ENCODE peak calls at places on chromosomes 6 and 20, in eight cellular contexts. R is GM23248, F is IMR-90, V is astrocyte, M is SK-N-SH, C is endothelial cell of umbilical vein, E is mammary epithelial cell, A is HepG2. U is an unnamed sample.

GRCh38 chr6:84512396-84512795 is 252.0 kb downstream of the TBX18 start:
- DNase-seq in M (no peak), R (peak), V (peak), E (no peak), C (no peak), F (no peak), A (no peak), U (no peak)

GRCh38 chr6:46993846-46994245 is 48.3 kb downstream of the ADGRF1 start:
- DNase-seq in F (peak), V (peak), C (peak), A (peak), M (no peak), R (peak), E (peak), U (no peak)

GRCh38 chr20:63968928-63969760 is 586 bp downstream of the ZNF512B start:
- DNase-seq in A (peak), F (no peak), R (peak), M (peak), C (no peak), E (no peak), V (no peak), U (peak)

GRCh38 chr6:143368426-143368825 is 82.1 kb downstream of the ADAT2 start:
- DNase-seq in R (peak), A (no peak), E (peak), M (no peak), C (no peak), F (peak), V (peak), U (no peak)

GRCh38 chr6:85068221-85068620 is 303.8 kb upstream of the TBX18 start:
- DNase-seq in M (no peak), R (peak), V (no peak), C (no peak), A (no peak), F (no peak), E (no peak), U (no peak)

GRCh38 chr6:143564484-143565017 is 53.0 kb upstream of the FUCA2 start:
- DNase-seq in A (no peak), R (no peak), V (no peak), F (peak), C (no peak), M (no peak), E (no peak), U (no peak)

GRCh38 chr6:19664050-19664449 is 173.1 kb upstream of the ID4 start:
- DNase-seq in M (no peak), C (no peak), A (no peak), R (no peak), E (no peak), V (no peak), F (no peak), U (no peak)

GRCh38 chr6:163400509-163400908 is 14.0 kb upstream of the QKI start:
- DNase-seq in C (no peak), M (no peak), R (no peak), E (no peak), V (no peak), F (no peak), A (no peak), U (no peak)

GRCh38 chr20:58647814-58648501 is 3.1 kb upstream of the STX16 start:
- DNase-seq in C (peak), V (peak), A (no peak), R (peak), M (no peak), F (peak), E (no peak), U (no peak)

GRCh38 chr6:130843575-130844320 is 16.5 kb downstream of the SMLR1 start:
- DNase-seq in M (peak), A (peak), C (peak), F (peak), V (peak), E (peak), R (peak), U (no peak)

GRCh38 chr6:108260126-108260808 is 573 bp downstream of the SNX3 start:
- DNase-seq in E (peak), M (no peak), R (peak), C (peak), V (peak), F (peak), A (no peak), U (peak)

GRCh38 chr6:130928158-130928917 is 101.1 kb downstream of the SMLR1 start:
- DNase-seq in E (no peak), M (no peak), R (no peak), C (no peak), F (no peak), A (no peak), V (no peak), U (no peak)

GRCh38 chr20:30595698-30596097 is 661.8 kb upstream of the DEFB115 start:
- DNase-seq in A (no peak), V (no peak), M (no peak), R (no peak), E (no peak), F (no peak), C (no peak), U (no peak)

GRCh38 chr20:22060610-22061009 is 355.1 kb downstream of the PAX1 start:
- DNase-seq in E (no peak), A (no peak), C (no peak), F (no peak), M (no peak), R (no peak), V (no peak), U (no peak)

GRCh38 chr6:168387911-168388310 is 53.1 kb upstream of the SMOC2 start:
- DNase-seq in M (no peak), E (no peak), R (no peak), C (no peak), V (no peak), F (no peak), A (no peak), U (no peak)

GRCh38 chr6:13152804-13153203 is 175.5 kb downstream of the TBC1D7 start:
- DNase-seq in E (no peak), C (no peak), F (no peak), A (no peak), R (no peak), V (no peak), M (no peak), U (no peak)

GRCh38 chr6:72283571-72283970 is 338.3 kb upstream of the KCNQ5 start:
- DNase-seq in M (no peak), V (no peak), F (no peak), C (no peak), A (no peak), E (no peak), R (no peak), U (no peak)

GRCh38 chr20:23588434-23589403 is 17.0 kb downstream of the CST9 start:
- DNase-seq in M (no peak), V (no peak), F (no peak), R (no peak), A (no peak), E (no peak), C (no peak), U (no peak)

GRCh38 chr6:135423649-135424128 is 73.9 kb downstream of the AHI1 start:
- DNase-seq in A (peak), V (peak), E (peak), C (peak), M (peak), R (peak), F (peak), U (peak)

GRCh38 chr6:152942319-152942869 is 40.4 kb downstream of the FBXO5 start:
- DNase-seq in R (no peak), C (no peak), F (no peak), V (no peak), M (no peak), E (no peak), A (no peak), U (no peak)

GRCh38 chr6:16717275-16717942 is 43.9 kb downstream of the ATXN1 start:
- DNase-seq in E (no peak), F (no peak), M (no peak), R (no peak), C (peak), V (no peak), A (no peak), U (no peak)

GRCh38 chr6:91476000-91476399 is 889.1 kb upstream of the MAP3K7 start:
- DNase-seq in R (no peak), C (peak), E (peak), F (peak), A (peak), V (peak), M (peak), U (peak)

GRCh38 chr20:58045156-58045555 is 183.3 kb downstream of the ANKRD60 start:
- DNase-seq in M (no peak), F (no peak), V (no peak), R (no peak), C (no peak), E (no peak), A (no peak), U (no peak)

GRCh38 chr6:165852676-165853075 is 189.6 kb upstream of the PDE10A start:
- DNase-seq in R (no peak), M (no peak), V (no peak), F (no peak), A (no peak), E (no peak), C (no peak), U (no peak)

GRCh38 chr6:165847407-165848098 is 184.5 kb upstream of the PDE10A start:
- DNase-seq in M (no peak), F (peak), A (no peak), C (no peak), V (peak), E (no peak), R (no peak), U (no peak)

GRCh38 chr6:165849539-165850430 is 186.7 kb upstream of the PDE10A start:
- DNase-seq in C (no peak), E (no peak), F (no peak), M (no peak), A (no peak), V (no peak), R (peak), U (peak)

GRCh38 chr6:165848099-165848461 is 185.0 kb upstream of the PDE10A start:
- DNase-seq in R (no peak), F (no peak), M (no peak), A (no peak), V (no peak), C (no peak), E (no peak), U (no peak)

GRCh38 chr6:165850434-165851019 is 187.5 kb upstream of the PDE10A start:
- DNase-seq in E (peak), A (peak), C (peak), F (peak), M (peak), R (peak), V (peak), U (peak)
- H3K9ac ChIP-seq in E (no peak), A (no peak), C (no peak), F (no peak), M (no peak), R (no peak), V (no peak), U (no peak)

GRCh38 chr20:20241966-20242365 is 125.9 kb upstream of the INSM1 start:
- DNase-seq in C (no peak), E (no peak), R (no peak), V (no peak), A (no peak), M (no peak), F (no peak), U (no peak)

GRCh38 chr20:20248620-20249200 is 119.2 kb upstream of the INSM1 start:
- DNase-seq in F (no peak), C (no peak), V (no peak), E (no peak), R (no peak), M (no peak), A (no peak), U (no peak)

GRCh38 chr20:20253039-20253743 is 114.7 kb upstream of the INSM1 start:
- DNase-seq in A (no peak), F (no peak), M (no peak), V (no peak), R (no peak), C (no peak), E (no peak), U (no peak)

GRCh38 chr20:20247234-20247633 is 120.7 kb upstream of the INSM1 start:
- DNase-seq in R (no peak), V (no peak), M (no peak), C (no peak), F (no peak), A (no peak), E (no peak), U (no peak)
- H3K4me2 ChIP-seq in R (no peak), V (no peak), M (no peak), C (no peak), F (no peak), A (no peak), E (no peak), U (no peak)

GRCh38 chr20:41249781-41250281 is 67.7 kb downstream of the ZHX3 start:
- DNase-seq in M (peak), F (peak), C (peak), V (peak), R (peak), E (peak), A (peak), U (no peak)
- H3K9ac ChIP-seq in M (peak), F (peak), C (peak), V (peak), R (peak), E (peak), A (no peak), U (no peak)

DNA sequence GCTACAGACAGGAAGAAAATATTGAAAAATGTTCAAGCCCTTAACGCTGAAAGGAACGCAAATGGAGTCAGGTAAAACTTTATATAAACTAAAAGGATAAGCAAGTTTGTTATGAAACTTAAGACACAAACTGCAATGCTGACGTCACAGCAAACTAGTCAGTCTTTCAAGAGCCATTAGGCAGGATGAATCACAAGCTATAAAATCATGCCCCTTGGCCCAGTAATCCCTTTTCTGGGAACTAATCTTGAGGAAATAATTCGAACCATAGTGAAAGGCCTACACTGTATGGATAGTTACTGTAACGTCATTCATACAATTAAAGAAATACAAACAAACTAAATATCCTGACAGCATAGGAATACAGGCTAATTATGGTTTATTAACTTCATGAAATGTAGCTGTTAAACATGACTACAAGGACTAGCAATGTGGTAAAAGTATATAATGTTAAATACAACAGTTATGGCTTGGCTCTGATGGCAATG is 42.7 kb upstream of the HINT3 start:
- DNase-seq in C (peak), R (peak), F (peak), M (no peak), V (peak), A (no peak), E (peak), U (no peak)
- H3K4me2 ChIP-seq in C (peak), R (peak), F (peak), M (no peak), V (peak), A (no peak), E (no peak), U (no peak)

GRCh38 chr6:118897386-118897785 is 3.4 kb downstream of the ASF1A start:
- DNase-seq in V (peak), A (no peak), M (no peak), R (no peak), F (no peak), C (no peak), E (no peak), U (no peak)
- H3K9ac ChIP-seq in V (no peak), A (no peak), M (no peak), R (no peak), F (no peak), C (no peak), E (no peak), U (peak)

DNA sequence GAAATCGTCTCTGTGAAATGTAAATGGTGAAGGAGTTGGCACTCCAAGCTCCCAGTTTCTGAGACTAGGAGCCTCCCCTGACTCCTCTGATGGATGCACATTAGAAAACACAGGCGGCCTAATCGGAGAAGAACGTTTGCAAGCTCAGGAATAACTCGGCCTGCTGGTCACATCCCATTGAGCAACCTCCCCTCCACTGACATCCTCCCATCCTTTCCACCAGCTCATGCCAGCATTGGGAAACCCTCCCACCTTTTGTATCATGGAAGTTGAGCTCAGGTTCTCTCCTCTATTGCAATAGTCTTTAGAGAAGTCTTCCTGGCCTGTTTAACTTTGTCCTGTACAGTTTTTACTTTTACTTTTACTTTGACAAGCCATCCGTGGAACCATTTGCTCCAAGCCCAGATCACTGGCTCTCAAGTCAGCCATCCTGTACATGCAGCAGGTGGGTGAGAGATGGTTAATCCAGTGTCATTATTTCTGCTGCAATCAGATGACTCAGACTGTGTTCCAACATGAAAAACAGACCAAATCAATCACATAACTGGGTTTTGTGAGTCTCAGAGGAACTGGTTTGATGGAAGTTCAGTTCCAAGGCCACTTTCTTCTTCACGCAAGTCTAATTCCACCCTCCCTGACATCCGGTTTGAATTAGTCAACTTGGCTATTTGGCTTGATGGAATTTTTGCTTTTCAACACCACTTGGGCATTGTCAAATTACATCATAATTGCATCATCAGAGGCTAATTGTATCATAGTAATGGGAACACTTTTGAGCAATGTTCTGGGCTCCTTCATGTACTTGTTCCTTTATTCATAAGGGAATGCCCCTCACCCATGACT is 619.4 kb upstream of the CDH4 start:
- DNase-seq in R (peak), A (no peak), F (no peak), V (no peak), E (no peak), M (no peak), C (no peak), U (no peak)
- H3K4me2 ChIP-seq in R (no peak), A (no peak), F (no peak), V (no peak), E (no peak), M (no peak), C (no peak), U (no peak)